ENCODE peak calls at places on chromosome 11, in seven cellular contexts. Z is GM23338, Q is neural progenitor cell, V is OCI-LY7, W is HCT116, A is SK-N-SH, T is MM.1S. L is an unnamed sample.

GRCh38 chr11:9057888-9058287 is 33.5 kb downstream of the SCUBE2 start:
- DNase-seq in T (no peak), V (no peak), Q (peak), Z (peak), W (no peak), A (no peak), L (no peak)

GRCh38 chr11:111918390-111919256 is at the start of gene C11orf52:
- DNase-seq in Q (peak), W (peak), A (no peak), V (no peak), T (peak), Z (peak), L (peak)

GRCh38 chr11:69368119-69368880 is 74.3 kb downstream of the MYEOV start:
- DNase-seq in V (no peak), Q (no peak), Z (no peak), A (no peak), T (no peak), W (no peak), L (peak)

GRCh38 chr11:119712459-119713360 is 16.3 kb downstream of the NECTIN1 start:
- DNase-seq in A (no peak), Q (peak), V (no peak), T (no peak), Z (no peak), W (no peak), L (no peak)

GRCh38 chr11:279040-279965 is 1.1 kb downstream of the NLRP6 start:
- DNase-seq in V (no peak), Q (no peak), W (no peak), T (no peak), Z (no peak), A (peak), L (no peak)

GRCh38 chr11:115921986-115922385 is 417.8 kb upstream of the CADM1 start:
- DNase-seq in V (peak), T (no peak), A (no peak), Q (no peak), Z (no peak), W (no peak), L (no peak)

GRCh38 chr11:76124905-76125566 is 81.3 kb downstream of the WNT11 start:
- DNase-seq in A (no peak), T (peak), Z (no peak), W (no peak), V (peak), Q (no peak), L (no peak)

GRCh38 chr11:36724742-36725387 is 126.8 kb upstream of the RAG2 start:
- DNase-seq in Z (no peak), V (no peak), T (no peak), W (no peak), Q (no peak), A (no peak), L (no peak)

GRCh38 chr11:113242767-113243397 is 71.5 kb upstream of the TTC12 start:
- DNase-seq in Q (peak), W (no peak), V (no peak), A (no peak), T (no peak), Z (peak), L (no peak)

GRCh38 chr11:68963779-68964178 is 17.0 kb downstream of the MRGPRD start:
- DNase-seq in W (no peak), Q (no peak), Z (no peak), A (no peak), V (no peak), T (no peak), L (no peak)

GRCh38 chr11:57459112-57460016 is 964 bp upstream of the RTN4RL2 start:
- DNase-seq in A (peak), W (no peak), Q (peak), Z (peak), V (peak), T (no peak), L (peak)

GRCh38 chr11:78417888-78418583 is 416 bp upstream of the GAB2 start:
- DNase-seq in Q (peak), W (peak), T (peak), A (peak), V (peak), Z (peak), L (peak)

GRCh38 chr11:63369971-63370588 is 495 bp downstream of the SLC22A9 start:
- DNase-seq in T (no peak), Z (no peak), Q (no peak), W (no peak), V (no peak), A (no peak), L (no peak)

GRCh38 chr11:74072721-74073120 is 63.8 kb upstream of the UCP3 start:
- DNase-seq in Q (no peak), W (no peak), Z (no peak), T (no peak), V (no peak), A (no peak), L (no peak)

GRCh38 chr11:88861618-88862017 is 204.2 kb downstream of the GRM5 start:
- DNase-seq in A (no peak), Q (no peak), V (no peak), W (no peak), Z (no peak), T (no peak), L (no peak)

GRCh38 chr11:68271023-68271780 is 571 bp downstream of the C11orf24 start:
- DNase-seq in A (peak), Q (peak), Z (peak), V (peak), W (peak), T (peak), L (peak)

GRCh38 chr11:1532606-1533341 is 39.3 kb downstream of the DUSP8 start:
- DNase-seq in A (no peak), W (no peak), T (no peak), V (no peak), Q (no peak), Z (no peak), L (no peak)

GRCh38 chr11:16194566-16194965 is 161.8 kb downstream of the SOX6 start:
- DNase-seq in V (no peak), T (no peak), Z (peak), A (no peak), Q (peak), W (no peak), L (no peak)

GRCh38 chr11:73343076-73343833 is 32.9 kb upstream of the RELT start:
- DNase-seq in T (no peak), Q (no peak), Z (peak), V (no peak), W (no peak), A (peak), L (peak)

GRCh38 chr11:65503923-65504670 is 5.3 kb downstream of the MALAT1 start:
- DNase-seq in Q (no peak), Z (no peak), W (no peak), T (peak), V (no peak), A (no peak), L (no peak)

GRCh38 chr11:103987631-103988594 is 48.5 kb upstream of the DDI1 start:
- DNase-seq in A (no peak), W (no peak), Q (peak), T (no peak), Z (peak), V (no peak), L (peak)

DNA sequence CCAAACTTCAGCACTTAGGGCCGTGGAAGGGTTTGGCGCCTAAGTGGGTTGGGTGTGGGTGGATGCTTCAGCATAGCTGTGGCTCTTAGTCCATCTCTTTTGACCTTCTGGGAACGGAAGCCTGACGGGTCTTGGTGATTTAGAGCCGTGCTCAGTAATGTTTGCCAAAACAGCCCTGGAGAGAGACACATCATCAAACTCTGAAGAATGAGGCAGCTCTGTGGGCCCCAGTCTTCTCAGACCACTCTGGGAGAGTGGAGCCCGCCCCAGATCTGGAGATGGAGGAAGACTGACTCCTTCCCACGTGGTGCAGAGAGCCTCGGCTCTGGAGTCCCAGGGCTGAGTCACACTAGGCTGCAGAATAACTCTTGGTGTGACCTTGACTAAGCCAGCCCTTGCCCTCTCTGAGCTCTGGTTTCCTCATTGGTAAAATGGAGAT is 168.9 kb downstream of the C11orf91 start:
- DNase-seq in T (no peak), Z (no peak), W (no peak), A (no peak), Q (no peak), V (no peak), L (no peak)
- TF ChIP-seq EZH2phosphoT487 in T (no peak), Z (no peak), W (no peak), A (no peak), Q (no peak), V (no peak), L (no peak)

GRCh38 chr11:7525424-7525823 is 11.6 kb downstream of the PPFIBP2 start:
- DNase-seq in A (no peak), Q (no peak), T (no peak), V (no peak), Z (no peak), W (no peak), L (no peak)

GRCh38 chr11:7524831-7525230 is 11.0 kb downstream of the PPFIBP2 start:
- DNase-seq in V (peak), T (no peak), Z (no peak), W (no peak), A (no peak), Q (peak), L (no peak)

GRCh38 chr11:7528514-7529049 is 14.8 kb downstream of the PPFIBP2 start:
- DNase-seq in A (no peak), T (no peak), W (no peak), Z (no peak), Q (no peak), V (no peak), L (no peak)

GRCh38 chr11:7530013-7530412 is 16.2 kb downstream of the PPFIBP2 start:
- DNase-seq in T (no peak), W (no peak), Z (no peak), Q (no peak), A (no peak), V (no peak), L (no peak)

GRCh38 chr11:7527029-7527428 is 13.2 kb downstream of the PPFIBP2 start:
- DNase-seq in A (no peak), Q (no peak), V (no peak), Z (no peak), W (no peak), T (no peak), L (no peak)
- H3K4me3 ChIP-seq in A (no peak), Q (no peak), V (no peak), Z (no peak), W (no peak), T (no peak), L (no peak)

GRCh38 chr11:39294648-39295047 is 2164.8 kb downstream of the LRRC4C start:
- DNase-seq in T (no peak), A (no peak), Q (no peak), Z (no peak), W (no peak), V (no peak), L (no peak)
- TF ChIP-seq EZH2phosphoT487 in T (no peak), A (no peak), Q (no peak), Z (no peak), W (no peak), V (no peak), L (no peak)

DNA sequence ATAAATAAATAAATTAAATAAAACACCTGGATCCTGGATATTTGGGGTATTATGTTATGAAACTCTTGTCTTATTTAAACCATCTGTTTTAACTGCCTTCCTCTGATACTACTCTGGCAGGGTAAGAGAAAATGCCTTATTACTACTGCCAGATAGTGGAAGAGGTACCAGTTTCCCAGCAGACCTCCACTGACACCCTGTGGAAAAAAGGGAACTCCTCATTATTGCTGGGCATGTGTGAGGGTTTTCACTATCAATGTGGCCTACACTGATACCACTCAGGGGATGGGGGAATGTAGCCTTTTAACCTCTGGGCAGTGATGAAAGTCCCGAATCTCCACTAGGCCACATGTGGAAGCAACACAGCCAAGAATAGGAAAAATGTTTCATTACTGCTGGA is 121.0 kb downstream of the LUZP2 start:
- DNase-seq in Q (no peak), T (no peak), W (no peak), A (no peak), Z (no peak), V (no peak), L (peak)
- H3K4me3 ChIP-seq in Q (no peak), T (no peak), W (no peak), A (no peak), Z (no peak), V (no peak), L (no peak)

GRCh38 chr11:130427049-130427388 is 1.4 kb downstream of the ADAMTS8 start:
- DNase-seq in V (no peak), Z (no peak), Q (no peak), A (no peak), T (no peak), W (no peak), L (no peak)

GRCh38 chr11:130424613-130425140 is 3.7 kb downstream of the ADAMTS8 start:
- DNase-seq in V (no peak), Q (no peak), A (no peak), W (no peak), Z (no peak), T (no peak), L (no peak)

GRCh38 chr11:130427581-130428211 is 713 bp downstream of the ADAMTS8 start:
- DNase-seq in Q (peak), W (no peak), A (peak), V (no peak), Z (peak), T (no peak), L (no peak)

GRCh38 chr11:130425156-130425555 is 3.3 kb downstream of the ADAMTS8 start:
- DNase-seq in Z (no peak), A (no peak), Q (no peak), T (no peak), V (no peak), W (no peak), L (no peak)

DNA sequence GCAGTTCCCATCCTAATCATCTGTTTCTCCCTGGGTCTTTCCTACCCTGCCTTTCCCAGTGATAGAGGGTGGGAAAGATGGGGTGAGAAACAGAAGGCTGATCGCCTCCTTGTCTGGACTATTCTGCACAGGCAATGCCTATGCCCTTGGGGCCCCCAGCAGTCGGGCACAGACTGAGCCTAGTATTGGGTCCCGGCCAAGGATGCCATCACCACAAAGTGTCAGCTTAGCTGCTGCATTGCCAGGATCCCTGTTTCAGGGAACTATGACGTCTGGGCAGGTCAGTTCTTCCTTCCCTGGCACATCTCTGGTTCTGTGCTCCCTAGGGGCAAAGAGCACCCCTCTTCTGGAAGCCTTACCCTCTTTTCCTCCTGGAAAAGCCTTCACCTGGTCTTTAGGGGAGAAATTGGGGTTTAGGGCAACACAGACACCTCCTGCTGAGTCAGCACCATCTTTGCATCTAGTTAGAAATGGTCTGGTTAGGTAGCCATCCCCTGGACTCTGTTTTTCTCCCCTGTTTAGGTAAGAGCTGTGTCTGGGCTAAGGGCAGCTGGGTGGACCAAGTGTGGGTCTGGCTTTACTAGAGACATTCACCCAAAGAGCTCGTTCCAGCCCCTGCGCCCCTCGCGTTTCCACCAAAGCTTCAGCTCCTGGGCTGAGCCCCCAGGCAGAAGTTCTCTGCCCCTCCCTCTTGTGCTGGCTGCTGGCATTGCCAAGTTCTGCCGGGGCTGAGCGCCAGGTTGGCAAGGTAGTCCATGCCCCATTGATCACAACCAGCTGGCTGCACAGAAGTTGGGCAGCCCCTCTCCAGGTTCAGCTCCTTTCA is 2.0 kb downstream of the ADAMTS8 start:
- DNase-seq in T (no peak), W (no peak), A (no peak), Q (no peak), Z (no peak), V (no peak), L (no peak)
- TF ChIP-seq EZH2phosphoT487 in T (no peak), W (no peak), A (no peak), Q (no peak), Z (no peak), V (no peak), L (no peak)

GRCh38 chr11:17368551-17368950 is 17.0 kb downstream of the NCR3LG1 start:
- DNase-seq in W (no peak), T (no peak), A (no peak), Q (no peak), Z (no peak), V (no peak), L (no peak)

GRCh38 chr11:17369685-17370243 is 18.2 kb downstream of the NCR3LG1 start:
- DNase-seq in V (no peak), Z (no peak), W (no peak), Q (no peak), A (no peak), T (no peak), L (no peak)

GRCh38 chr11:17375547-17375946 is 12.9 kb downstream of the KCNJ11 start:
- DNase-seq in T (no peak), V (no peak), Z (no peak), W (no peak), Q (no peak), A (no peak), L (no peak)

GRCh38 chr11:17369094-17369493 is 17.5 kb downstream of the NCR3LG1 start:
- DNase-seq in Z (no peak), A (no peak), W (no peak), T (no peak), Q (no peak), V (no peak), L (no peak)

DNA sequence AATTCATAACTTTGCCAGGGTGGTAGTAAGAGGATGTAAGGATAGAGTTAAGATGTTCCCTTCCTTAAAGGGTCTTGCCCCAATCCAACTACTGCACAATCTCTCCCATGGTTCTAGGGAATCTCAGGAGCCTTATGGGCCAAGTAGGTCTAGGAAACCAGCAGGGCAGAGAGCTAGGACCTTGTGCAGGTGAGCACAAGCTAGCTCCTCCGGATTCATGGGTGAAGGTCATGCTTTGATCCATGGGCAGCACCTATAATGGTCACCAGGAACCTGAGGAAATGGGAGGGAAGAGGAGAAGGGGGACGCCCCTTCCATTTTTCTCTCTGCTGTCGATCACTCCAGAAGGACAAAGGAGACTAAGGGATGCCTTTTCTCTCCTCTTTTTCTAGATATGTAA is 16.8 kb downstream of the KCNJ11 start:
- DNase-seq in V (peak), W (peak), A (no peak), Z (peak), T (no peak), Q (peak), L (no peak)
- H3K4me3 ChIP-seq in V (no peak), W (no peak), A (no peak), Z (no peak), T (no peak), Q (no peak), L (no peak)

GRCh38 chr11:46160100-46160499 is 38.8 kb upstream of the PHF21A start:
- DNase-seq in V (no peak), T (no peak), W (no peak), Z (peak), Q (no peak), A (no peak), L (peak)

GRCh38 chr11:46162700-46163099 is 41.4 kb upstream of the PHF21A start:
- DNase-seq in V (no peak), Z (no peak), Q (no peak), T (no peak), A (no peak), W (no peak), L (no peak)

GRCh38 chr11:46161201-46161600 is 39.9 kb upstream of the PHF21A start:
- DNase-seq in Q (no peak), T (no peak), Z (no peak), A (no peak), V (no peak), W (no peak), L (no peak)

GRCh38 chr11:46159694-46160093 is 38.4 kb upstream of the PHF21A start:
- DNase-seq in V (no peak), T (no peak), Z (no peak), Q (no peak), W (no peak), A (no peak), L (peak)
- TF ChIP-seq EZH2phosphoT487 in V (no peak), T (no peak), Z (no peak), Q (no peak), W (no peak), A (no peak), L (no peak)

GRCh38 chr11:2898366-2899079 is 12.9 kb upstream of the CDKN1C start:
- DNase-seq in T (peak), A (no peak), Q (no peak), Z (no peak), V (no peak), W (no peak), L (peak)
- H3K4me3 ChIP-seq in T (no peak), A (no peak), Q (no peak), Z (no peak), V (no peak), W (peak), L (no peak)

L was measured in PC-3.